ENCODE peak calls at places on chromosomes 13 and 19, in six cellular contexts. Z, M, X, O, V and W are unnamed samples. For H3K4me1, the result is how much of the 10 kb centered on the place peaks cover.

GRCh38 chr19:29583196-29584006 is 22.7 kb upstream of the POP4 start:
- DNase-seq in X (no peak), V (no peak), Z (no peak), M (no peak), O (no peak), W (no peak)

GRCh38 chr19:48770734-48771472 is 15.6 kb downstream of the FGF21 start:
- DNase-seq in Z (no peak), O (no peak), M (no peak), X (no peak), V (no peak), W (no peak)

GRCh38 chr19:19385900-19386339 is 19.6 kb upstream of the GATAD2A start:
- DNase-seq in Z (no peak), X (peak), O (peak), V (no peak), M (peak), W (peak)

GRCh38 chr13:59906413-59907027 is 257.2 kb downstream of the DIAPH3 start:
- DNase-seq in O (no peak), V (no peak), M (no peak), X (no peak), Z (no peak), W (no peak)

GRCh38 chr13:42525035-42525504 is 48.9 kb upstream of the TNFSF11 start:
- DNase-seq in M (no peak), Z (no peak), X (no peak), O (no peak), V (no peak), W (no peak)

GRCh38 chr19:41707502-41707812 is 969 bp upstream of the CEACAM5 start:
- DNase-seq in M (no peak), Z (no peak), O (no peak), X (no peak), V (peak), W (no peak)

GRCh38 chr19:48661746-48662145 is 11.1 kb downstream of the NTN5 start:
- DNase-seq in V (no peak), X (no peak), O (no peak), Z (no peak), M (no peak), W (peak)

GRCh38 chr19:8168537-8168936 is 19.1 kb upstream of the FBN3 start:
- DNase-seq in O (no peak), M (no peak), X (no peak), Z (no peak), V (no peak), W (no peak)

GRCh38 chr13:99303863-99304521 is 3.2 kb downstream of the GPR183 start:
- DNase-seq in Z (no peak), X (no peak), V (peak), O (no peak), M (no peak), W (peak)

GRCh38 chr19:12783849-12784393 is 7.4 kb upstream of the JUNB start:
- DNase-seq in O (peak), Z (peak), V (peak), M (no peak), X (peak), W (peak)

GRCh38 chr19:7191946-7192691 is 102.1 kb downstream of the INSR start:
- DNase-seq in X (no peak), Z (no peak), M (peak), V (peak), O (no peak), W (peak)

GRCh38 chr13:37870489-37870845 is 895 bp upstream of the TRPC4 start:
- DNase-seq in O (no peak), V (no peak), M (no peak), X (no peak), Z (no peak), W (no peak)

GRCh38 chr13:75993823-75994222 is 357.7 kb downstream of the LMO7 start:
- DNase-seq in Z (no peak), X (no peak), O (no peak), M (no peak), V (no peak), W (no peak)

GRCh38 chr13:113361406-113361805 is 2.5 kb downstream of the GRTP1 start:
- DNase-seq in X (no peak), O (no peak), M (no peak), V (no peak), Z (peak), W (no peak)

GRCh38 chr19:39179754-39180153 is 17.0 kb upstream of the NCCRP1 start:
- DNase-seq in Z (no peak), O (no peak), M (no peak), X (no peak), V (no peak), W (no peak)

DNA sequence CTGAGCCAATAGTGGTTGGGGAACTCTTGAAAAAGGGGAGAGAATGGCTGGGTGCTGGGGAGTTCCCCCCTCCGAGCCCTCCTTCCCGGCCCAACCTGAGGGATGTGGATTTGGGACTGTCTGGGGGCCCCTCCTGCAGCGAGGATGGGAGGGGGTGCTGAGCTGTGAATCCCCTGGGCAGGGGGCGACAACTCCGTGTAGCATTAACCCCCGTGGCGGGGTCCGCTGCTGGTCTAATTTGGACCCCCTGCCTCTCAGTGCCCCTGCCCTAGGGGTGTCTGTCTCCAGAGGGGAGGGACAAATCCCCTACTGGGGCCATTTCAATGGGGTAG is 9.7 kb downstream of the MIDN start:
- DNase-seq in V (no peak), O (no peak), Z (no peak), M (no peak), X (no peak), W (no peak)
- H3K4me1 ChIP-seq in V (half or more), O (half or more), Z (half or more), M (half or more), X (half or more), W (half or more)

GRCh38 chr13:28337196-28338045 is 157.5 kb downstream of the FLT1 start:
- DNase-seq in Z (no peak), X (no peak), M (no peak), O (peak), V (no peak), W (no peak)
- H3K27ac ChIP-seq in Z (peak), X (no peak), M (no peak), O (peak), V (no peak), W (no peak)

GRCh38 chr19:3670796-3671679 is 29.2 kb downstream of the PIP5K1C start:
- DNase-seq in V (peak), M (peak), O (peak), X (peak), Z (peak), W (peak)
- H3K4me1 ChIP-seq in V (under half), M (under half), O (half or more), X (under half), Z (under half), W (under half)

GRCh38 chr13:66222926-66223325 is 1007.2 kb downstream of the PCDH9 start:
- DNase-seq in M (no peak), O (no peak), Z (no peak), X (no peak), V (no peak), W (no peak)
- H3K27ac ChIP-seq in M (no peak), O (no peak), Z (no peak), X (no peak), V (no peak), W (no peak)